ENCODE peak calls at places on chromosome 18, in four cellular contexts. C, M, W and B are unnamed samples.

GRCh38 chr18:44777429-44778192 is 96.9 kb downstream of the SETBP1 start:
- DNase-seq in C (no peak), M (no peak), W (peak; percentile 72), B (no peak)

GRCh38 chr18:52992041-52992440 is 652.0 kb downstream of the DCC start:
- DNase-seq in C (no peak), M (no peak), W (no peak), B (no peak)

GRCh38 chr18:13279181-13280065 is 60.9 kb downstream of the LDLRAD4 start:
- DNase-seq in C (no peak), M (no peak), W (no peak), B (no peak)

GRCh38 chr18:57175550-57175949 is 28.7 kb downstream of the BOD1L2 start:
- DNase-seq in C (no peak), M (no peak), W (no peak), B (no peak)

GRCh38 chr18:421236-422155 is 79.0 kb downstream of the COLEC12 start:
- DNase-seq in C (no peak), M (no peak), W (no peak), B (no peak)

GRCh38 chr18:22368066-22368465 is 49.6 kb downstream of the CTAGE1 start:
- DNase-seq in C (no peak), M (no peak), W (no peak), B (no peak)

GRCh38 chr18:63844254-63844653 is 43.3 kb upstream of the SERPINB2 start:
- DNase-seq in C (no peak), M (no peak), W (no peak), B (no peak)

GRCh38 chr18:74976331-74976909 is 232.5 kb downstream of the PTGR3 start:
- DNase-seq in C (no peak), M (no peak), W (no peak), B (no peak)

GRCh38 chr18:48815581-48816324 is 135.0 kb downstream of the SMAD7 start:
- DNase-seq in C (peak; percentile 9), M (no peak), W (peak; percentile 68), B (no peak)

GRCh38 chr18:58105908-58106673 is 62.1 kb downstream of the NEDD4L start:
- DNase-seq in C (no peak), M (no peak), W (no peak), B (no peak)

GRCh38 chr18:30186245-30186644 is 856.3 kb downstream of the DSC3 start:
- DNase-seq in C (no peak), M (no peak), W (no peak), B (no peak)

GRCh38 chr18:43893001-43893637 is 615.8 kb upstream of the SYT4 start:
- DNase-seq in C (no peak), M (no peak), W (no peak), B (no peak)

GRCh38 chr18:48975221-48975816 is 24.6 kb upstream of the SMAD7 start:
- DNase-seq in C (no peak), M (no peak), W (no peak), B (no peak)

GRCh38 chr18:22219568-22220355 is 50.4 kb downstream of the GATA6 start:
- DNase-seq in C (no peak), M (no peak), W (no peak), B (no peak)

GRCh38 chr18:68454511-68455228 is 260.2 kb downstream of the TMX3 start:
- DNase-seq in C (no peak), M (no peak), W (no peak), B (no peak)

GRCh38 chr18:3248062-3248669 is 565 bp downstream of the MYL12A start:
- DNase-seq in C (no peak), M (no peak), W (no peak), B (no peak)

GRCh38 chr18:25457636-25458035 is 105.7 kb upstream of the ZNF521 start:
- DNase-seq in C (no peak), M (no peak), W (no peak), B (no peak)

GRCh38 chr18:58699551-58699950 is 28.3 kb downstream of the MALT1 start:
- DNase-seq in C (no peak), M (peak; percentile 6), W (no peak), B (no peak)

GRCh38 chr18:21762181-21762772 is 21.7 kb downstream of the MIB1 start:
- DNase-seq in C (no peak), M (no peak), W (no peak), B (no peak)

GRCh38 chr18:29003194-29003593 is 826.3 kb upstream of the CDH2 start:
- DNase-seq in C (no peak), M (no peak), W (no peak), B (no peak)

GRCh38 chr18:25349131-25349925 is 2.6 kb downstream of the ZNF521 start:
- DNase-seq in C (no peak), M (no peak), W (peak; percentile 68), B (peak; percentile 21)

GRCh38 chr18:13613591-13614317 is 112.6 kb downstream of the FAM210A start:
- DNase-seq in C (no peak), M (no peak), W (no peak), B (no peak)

GRCh38 chr18:1002653-1003178 is 98.0 kb downstream of the ADCYAP1 start:
- DNase-seq in C (no peak), M (no peak), W (no peak), B (no peak)

GRCh38 chr18:49959176-49959575 is 145.8 kb upstream of the ACAA2 start:
- DNase-seq in C (no peak), M (no peak), W (no peak), B (no peak)

GRCh38 chr18:6368017-6368416 is 46.7 kb downstream of the L3MBTL4 start:
- DNase-seq in C (no peak), M (no peak), W (no peak), B (no peak)

GRCh38 chr18:22470511-22471181 is 52.9 kb upstream of the CTAGE1 start:
- DNase-seq in C (no peak), M (no peak), W (peak; percentile 80), B (peak; percentile 50)

GRCh38 chr18:48359626-48360025 is 49.6 kb downstream of the ZBTB7C start:
- DNase-seq in C (no peak), M (no peak), W (no peak), B (no peak)

GRCh38 chr18:10950876-10951630 is 198.3 kb downstream of the PIEZO2 start:
- DNase-seq in C (no peak), M (no peak), W (no peak), B (no peak)

GRCh38 chr18:10950080-10950875 is 199.1 kb downstream of the PIEZO2 start:
- DNase-seq in C (no peak), M (no peak), W (no peak), B (no peak)

GRCh38 chr18:10946058-10946457 is 203.3 kb downstream of the PIEZO2 start:
- DNase-seq in C (no peak), M (no peak), W (no peak), B (no peak)

GRCh38 chr18:10949655-10950054 is 199.7 kb downstream of the PIEZO2 start:
- DNase-seq in C (no peak), M (no peak), W (no peak), B (no peak)

GRCh38 chr18:10948421-10948820 is 200.9 kb downstream of the PIEZO2 start:
- DNase-seq in C (no peak), M (no peak), W (no peak), B (no peak)
- H3K27ac ChIP-seq in C (no peak overlapping the region), M (no peak overlapping the region), W (no peak overlapping the region), B (no peak overlapping the region)

GRCh38 chr18:35248429-35248828 is 7.6 kb downstream of the ZNF397 start:
- DNase-seq in C (no peak), M (no peak), W (no peak), B (no peak)

GRCh38 chr18:35253655-35254287 is 12.9 kb downstream of the ZNF397 start:
- DNase-seq in C (no peak), M (no peak), W (no peak), B (no peak)

GRCh38 chr18:35256947-35257346 is 16.1 kb downstream of the ZNF397 start:
- DNase-seq in C (no peak), M (no peak), W (no peak), B (no peak)

GRCh38 chr18:35247412-35248249 is 6.8 kb downstream of the ZNF397 start:
- DNase-seq in C (no peak), M (no peak), W (no peak), B (no peak)

GRCh38 chr18:35252466-35252865 is 11.6 kb downstream of the ZNF397 start:
- DNase-seq in C (no peak), M (no peak), W (no peak), B (no peak)
- H3K36me3 ChIP-seq in C (no peaks in the 10 kb centered on the region), M (peaks cover 19% of the 10 kb centered on the region), W (peaks cover 73% of the 10 kb centered on the region), B (peaks cover 9% of the 10 kb centered on the region)

GRCh38 chr18:10131036-10131774 is 217.4 kb downstream of the VAPA start:
- DNase-seq in C (no peak), M (no peak), W (no peak), B (no peak)
- H3K4me3 ChIP-seq in C (no peak overlapping the region), M (no peak overlapping the region), W (no peak overlapping the region), B (peak overlapping the region; percentile 40)

GRCh38 chr18:9361191-9361590 is 26.6 kb downstream of the TWSG1 start:
- DNase-seq in C (no peak), M (no peak), W (no peak), B (no peak)

GRCh38 chr18:9364242-9364641 is 29.7 kb downstream of the TWSG1 start:
- DNase-seq in C (no peak), M (no peak), W (no peak), B (no peak)

GRCh38 chr18:9366126-9366714 is 31.6 kb downstream of the TWSG1 start:
- DNase-seq in C (no peak), M (no peak), W (no peak), B (peak; percentile 13)

GRCh38 chr18:9365406-9365805 is 30.8 kb downstream of the TWSG1 start:
- DNase-seq in C (no peak), M (no peak), W (no peak), B (no peak)

DNA sequence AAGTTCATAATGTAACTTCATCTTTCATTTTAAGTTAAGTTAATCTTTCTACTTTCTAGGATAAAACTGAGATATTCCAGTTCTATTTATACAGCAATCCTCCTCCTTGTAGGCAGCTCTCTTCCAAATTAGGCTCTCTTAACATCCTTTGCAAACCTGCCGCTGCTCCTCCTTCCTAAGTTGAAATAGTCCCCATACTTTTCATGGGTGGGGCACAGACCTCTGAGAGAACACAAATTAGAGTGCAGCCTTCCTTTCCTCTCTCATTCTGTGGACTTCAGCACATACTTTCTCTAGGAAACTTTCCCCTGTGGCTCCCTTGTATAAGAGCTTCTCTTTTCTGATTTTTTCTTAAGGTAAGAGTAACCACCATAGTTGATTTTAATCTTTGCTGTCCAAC is 28.3 kb downstream of the TWSG1 start:
- DNase-seq in C (no peak), M (no peak), W (no peak), B (no peak)
- H3K27ac ChIP-seq in C (no peak overlapping the region), M (no peak overlapping the region), W (peak overlapping the region; percentile 67), B (no peak overlapping the region)

GRCh38 chr18:23531912-23532311 is 28.6 kb downstream of the RMC1 start:
- DNase-seq in C (no peak), M (no peak), W (no peak), B (no peak)

GRCh38 chr18:23526516-23527063 is 23.3 kb downstream of the RMC1 start:
- DNase-seq in C (no peak), M (no peak), W (no peak), B (no peak)

GRCh38 chr18:23528580-23529472 is 25.5 kb downstream of the RMC1 start:
- DNase-seq in C (no peak), M (peak; percentile 75), W (peak; percentile 73), B (no peak)

GRCh38 chr18:23530195-23530594 is 26.9 kb downstream of the RMC1 start:
- DNase-seq in C (no peak), M (no peak), W (no peak), B (no peak)

GRCh38 chr18:23529597-23529996 is 26.3 kb downstream of the RMC1 start:
- DNase-seq in C (no peak), M (peak; percentile 71), W (no peak), B (no peak)
- H3K36me3 ChIP-seq in C (peaks cover 40% of the 10 kb centered on the region), M (peaks cover 88% of the 10 kb centered on the region), W (peaks cover 92% of the 10 kb centered on the region), B (peaks cover 10% of the 10 kb centered on the region)